ENCODE peak calls at places on chromosomes 11 and 22, in ten cellular contexts. W, E, R, P, G, V, M, S, C and O are unnamed samples.

GRCh38 chr11:113885897-113886296 is 10.5 kb upstream of the USP28 start:
- DNase-seq in M (no peak), G (peak), R (no peak), P (no peak), W (no peak), S (no peak), C (no peak), E (no peak), V (no peak), O (no peak)

GRCh38 chr11:57116654-57117053 is 65.1 kb upstream of the LRRC55 start:
- DNase-seq in G (peak), S (peak), W (peak), M (peak), E (no peak), R (peak), P (peak), V (peak), C (peak), O (peak)

GRCh38 chr11:82494988-82495432 is 238.7 kb downstream of the FAM181B start:
- DNase-seq in W (no peak), V (no peak), M (no peak), E (no peak), G (no peak), R (peak), C (peak), S (peak), P (peak), O (no peak)

GRCh38 chr11:1906623-1907423 is 12.7 kb upstream of the TNNT3 start:
- DNase-seq in G (peak), V (no peak), W (peak), P (no peak), R (no peak), E (no peak), S (no peak), M (no peak), C (no peak), O (no peak)

GRCh38 chr11:121244861-121245260 is 47.7 kb upstream of the SC5D start:
- DNase-seq in P (no peak), M (no peak), G (no peak), S (no peak), V (no peak), E (no peak), W (no peak), C (no peak), R (no peak), O (no peak)

GRCh38 chr22:24208012-24208749 is 26.9 kb downstream of the SUSD2 start:
- DNase-seq in S (no peak), W (no peak), R (peak), G (no peak), C (no peak), P (peak), E (no peak), V (peak), M (peak), O (no peak)

GRCh38 chr11:14185461-14185860 is 173.5 kb downstream of the RRAS2 start:
- DNase-seq in G (no peak), C (no peak), W (no peak), V (no peak), M (no peak), S (no peak), P (no peak), E (no peak), R (no peak), O (no peak)

GRCh38 chr11:57453543-57454177 is 6.7 kb upstream of the RTN4RL2 start:
- DNase-seq in G (no peak), S (no peak), E (no peak), W (peak), P (no peak), M (no peak), R (no peak), C (no peak), V (no peak), O (no peak)

GRCh38 chr11:45500457-45500856 is 165.0 kb downstream of the CHST1 start:
- DNase-seq in C (peak), V (peak), M (no peak), P (no peak), W (no peak), S (no peak), G (no peak), R (no peak), E (no peak), O (no peak)

DNA sequence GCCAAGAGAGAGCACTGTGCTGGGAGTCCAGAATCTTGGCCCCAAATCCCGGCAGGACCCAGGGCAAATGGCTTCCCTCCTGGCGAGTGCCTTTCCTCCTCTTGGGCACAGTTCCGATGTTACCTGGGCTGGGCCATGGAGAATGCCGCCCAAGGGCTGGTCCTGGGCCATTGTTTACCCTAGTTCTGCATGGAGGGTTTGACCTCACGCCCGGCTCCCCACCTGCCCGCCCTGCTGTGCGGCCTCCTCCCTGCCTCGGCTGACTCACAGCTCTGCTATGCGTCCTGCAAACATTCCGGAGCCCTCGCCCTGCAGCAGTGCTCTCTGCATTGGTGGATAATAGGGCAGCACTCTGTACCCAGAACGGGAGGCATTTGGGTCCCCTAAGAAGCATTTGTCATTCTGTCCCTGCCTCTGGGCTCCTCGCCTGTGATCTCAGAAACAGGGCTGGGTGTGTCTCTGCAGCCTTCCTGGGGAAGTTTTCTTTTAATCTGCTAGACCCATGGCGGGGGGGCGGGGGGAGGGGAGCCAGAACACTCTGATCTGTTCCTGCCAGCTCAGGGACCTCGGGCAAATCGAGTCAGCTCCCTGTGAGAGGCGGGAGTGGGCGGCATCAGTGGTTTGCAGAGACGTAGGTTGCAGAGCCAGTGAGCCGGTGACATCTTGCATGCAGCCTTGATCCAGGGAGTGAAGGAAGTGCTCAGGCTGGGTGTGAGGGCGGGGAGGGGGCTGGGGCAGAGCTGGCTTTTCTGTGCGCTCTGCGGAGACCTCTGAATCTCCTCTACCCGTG is 32.9 kb upstream of the SMIM38 start:
- DNase-seq in S (no peak), G (peak), W (peak), P (peak), M (peak), R (peak), C (peak), E (peak), V (peak), O (peak)
- H3K4me3 ChIP-seq in S (no peak), G (peak), W (no peak), P (no peak), M (peak), R (no peak), C (peak), E (no peak), V (no peak), O (no peak)

DNA sequence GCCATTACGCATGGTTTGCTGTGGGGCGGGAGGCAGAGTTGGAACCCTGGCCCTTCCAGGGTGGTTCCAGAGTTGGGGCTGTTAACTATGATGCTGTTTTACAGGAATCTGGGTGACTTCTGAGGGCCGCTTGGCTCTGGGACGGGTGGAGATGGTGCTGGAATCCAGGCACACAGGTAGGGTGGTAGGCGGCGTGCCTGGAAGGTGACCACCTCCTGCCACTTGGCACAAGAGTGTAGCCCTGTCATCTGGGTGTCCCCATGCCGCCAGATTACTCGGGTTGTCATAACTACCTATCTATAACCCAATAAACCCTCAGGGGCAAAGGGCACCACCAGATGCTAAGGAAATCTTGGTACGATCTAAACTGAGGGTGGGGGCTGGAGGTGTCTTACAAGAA is 1.3 kb downstream of the CARS1 start:
- DNase-seq in M (no peak), P (no peak), G (no peak), C (no peak), V (no peak), S (no peak), R (no peak), E (peak), W (no peak), O (no peak)
- H3K4me3 ChIP-seq in M (peak), P (peak), G (peak), C (peak), V (peak), S (peak), R (peak), E (peak), W (no peak), O (peak)

GRCh38 chr11:119369035-119369925 is 12.2 kb downstream of the USP2 start:
- DNase-seq in W (peak), S (peak), C (no peak), R (no peak), P (no peak), V (no peak), G (no peak), E (peak), M (no peak), O (no peak)
- H3K4me3 ChIP-seq in W (peak), S (peak), C (no peak), R (no peak), P (no peak), V (no peak), G (no peak), E (no peak), M (no peak), O (no peak)

DNA sequence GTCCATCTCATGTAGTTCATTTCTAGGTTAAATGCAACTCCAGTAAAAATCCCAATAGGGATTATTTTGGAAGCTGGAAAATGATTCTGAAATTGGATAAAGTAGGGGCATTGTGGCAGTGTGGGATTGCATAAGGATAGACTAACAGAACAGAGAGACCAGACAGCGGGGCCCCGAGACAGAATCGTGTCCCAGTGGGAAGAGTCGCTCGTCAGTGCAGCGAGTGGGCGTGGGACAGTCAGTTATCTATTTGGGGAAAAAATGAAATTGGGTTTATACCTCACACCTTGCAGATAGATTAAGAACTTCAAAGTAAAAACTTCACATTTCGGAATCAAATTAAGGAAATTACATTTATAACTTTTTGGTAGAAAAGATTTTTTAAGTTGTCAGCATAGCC is 10.6 kb downstream of the SART1 start:
- DNase-seq in M (no peak), C (no peak), S (no peak), E (no peak), P (no peak), W (no peak), G (no peak), V (no peak), R (no peak), O (no peak)
- H3K4me3 ChIP-seq in M (no peak), C (no peak), S (no peak), E (no peak), P (no peak), W (no peak), G (no peak), V (no peak), R (no peak), O (no peak)

GRCh38 chr22:39617342-39617741 is 46.8 kb downstream of the CACNA1I start:
- DNase-seq in M (no peak), V (no peak), E (peak), W (no peak), C (no peak), R (no peak), S (peak), G (no peak), P (no peak), O (peak)
- H3K4me3 ChIP-seq in M (no peak), V (no peak), E (no peak), W (no peak), C (no peak), R (no peak), S (peak), G (no peak), P (no peak), O (no peak)

DNA sequence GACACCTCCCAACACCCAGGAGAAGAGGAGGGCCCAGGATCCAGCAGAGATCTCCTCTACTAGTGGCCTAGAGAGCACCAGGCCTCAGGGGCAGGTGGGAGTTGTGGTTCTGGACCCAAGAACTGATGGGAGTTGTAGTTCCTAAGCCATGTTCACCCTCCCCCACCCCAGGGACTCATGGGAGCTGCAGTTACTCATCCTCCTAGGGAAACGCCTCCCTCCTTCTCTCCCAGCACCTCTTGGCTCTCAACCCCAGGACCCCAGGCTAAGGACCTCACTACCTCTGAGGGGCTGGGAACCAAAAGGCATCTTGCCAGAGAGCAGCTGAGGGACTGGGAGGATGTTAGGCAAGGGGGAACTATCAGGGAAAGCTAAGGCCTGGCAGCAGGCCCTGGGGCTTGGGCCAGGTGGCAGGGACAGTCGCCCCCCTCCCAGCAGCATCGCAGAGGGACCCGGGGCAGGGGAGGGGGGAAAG is 28.8 kb downstream of the SLC22A12 start:
- DNase-seq in S (peak), M (no peak), R (peak), E (no peak), P (peak), V (peak), W (no peak), C (peak), G (no peak), O (peak)
- H3K4me3 ChIP-seq in S (no peak), M (no peak), R (no peak), E (peak), P (no peak), V (no peak), W (no peak), C (no peak), G (no peak), O (no peak)

GRCh38 chr11:115153731-115154354 is 350.4 kb downstream of the CADM1 start:
- DNase-seq in E (no peak), C (no peak), G (no peak), S (no peak), R (no peak), W (no peak), V (no peak), M (no peak), P (no peak), O (no peak)
- H3K4me3 ChIP-seq in E (no peak), C (no peak), G (no peak), S (no peak), R (no peak), W (no peak), V (no peak), M (no peak), P (no peak), O (no peak)